ENCODE peak calls at places on chromosomes 2 and 18, in nine cellular contexts. One of them, this sample, is unnamed.

GRCh38 chr2:204673877-204674276 is 128.6 kb downstream of the PARD3B start:
- DNase-seq in endothelial cell: no peak
- DNase-seq in IMR-90: peak; percentile 19
- DNase-seq in astrocyte of the hippocampus: peak; percentile 57
- DNase-seq in neural progenitor cell: no peak
- DNase-seq in Peyer's patch: no peak
- DNase-seq in HFF-Myc: no peak
- DNase-seq in stimulated activated CD4-positive, alpha-beta T cell treated with anti-CD3 and anti-CD28 coated beads, Interleukin-4, amount 100 ng/mL, for 48 hours: no peak
- DNase-seq in activated T-helper 1 cell treated with anti-CD3 and anti-CD28 coated beads, Interleukin-2, amount 50 U/mL, for 16 hours: no peak
- DNase-seq in this sample: peak; percentile 91

GRCh38 chr2:44897406-44897805 is 44.1 kb upstream of the SIX3 start:
- DNase-seq in neural progenitor cell: no peak
- DNase-seq in astrocyte of the hippocampus: no peak
- DNase-seq in Peyer's patch: no peak
- DNase-seq in stimulated activated CD4-positive, alpha-beta T cell treated with anti-CD3 and anti-CD28 coated beads, Interleukin-4, amount 100 ng/mL, for 48 hours: no peak
- DNase-seq in endothelial cell: no peak
- DNase-seq in activated T-helper 1 cell treated with anti-CD3 and anti-CD28 coated beads, Interleukin-2, amount 50 U/mL, for 16 hours: no peak
- DNase-seq in IMR-90: no peak
- DNase-seq in HFF-Myc: no peak
- DNase-seq in this sample: peak; percentile 9

GRCh38 chr2:172704072-172704936 is 31.3 kb upstream of the RAPGEF4 start:
- DNase-seq in HFF-Myc: peak; percentile 36
- DNase-seq in astrocyte of the hippocampus: peak; percentile 49
- DNase-seq in stimulated activated CD4-positive, alpha-beta T cell treated with anti-CD3 and anti-CD28 coated beads, Interleukin-4, amount 100 ng/mL, for 48 hours: no peak
- DNase-seq in endothelial cell: peak; percentile 49
- DNase-seq in activated T-helper 1 cell treated with anti-CD3 and anti-CD28 coated beads, Interleukin-2, amount 50 U/mL, for 16 hours: no peak
- DNase-seq in neural progenitor cell: peak; percentile 51
- DNase-seq in Peyer's patch: no peak
- DNase-seq in IMR-90: peak; percentile 51
- DNase-seq in this sample: peak; percentile 67

GRCh38 chr18:58962331-58962730 is 97.7 kb downstream of the ZNF532 start:
- DNase-seq in stimulated activated CD4-positive, alpha-beta T cell treated with anti-CD3 and anti-CD28 coated beads, Interleukin-4, amount 100 ng/mL, for 48 hours: no peak
- DNase-seq in activated T-helper 1 cell treated with anti-CD3 and anti-CD28 coated beads, Interleukin-2, amount 50 U/mL, for 16 hours: no peak
- DNase-seq in astrocyte of the hippocampus: no peak
- DNase-seq in IMR-90: no peak
- DNase-seq in neural progenitor cell: no peak
- DNase-seq in HFF-Myc: no peak
- DNase-seq in endothelial cell: no peak
- DNase-seq in Peyer's patch: no peak
- DNase-seq in this sample: no peak

GRCh38 chr2:226661789-226662545 is 137.7 kb downstream of the IRS1 start:
- DNase-seq in IMR-90: peak; percentile 93
- DNase-seq in activated T-helper 1 cell treated with anti-CD3 and anti-CD28 coated beads, Interleukin-2, amount 50 U/mL, for 16 hours: no peak
- DNase-seq in Peyer's patch: no peak
- DNase-seq in HFF-Myc: peak; percentile 75
- DNase-seq in astrocyte of the hippocampus: peak; percentile 96
- DNase-seq in stimulated activated CD4-positive, alpha-beta T cell treated with anti-CD3 and anti-CD28 coated beads, Interleukin-4, amount 100 ng/mL, for 48 hours: no peak
- DNase-seq in endothelial cell: no peak
- DNase-seq in neural progenitor cell: no peak
- DNase-seq in this sample: peak; percentile 97

GRCh38 chr18:74597662-74598349 is at the start of gene ZNF407:
- DNase-seq in activated T-helper 1 cell treated with anti-CD3 and anti-CD28 coated beads, Interleukin-2, amount 50 U/mL, for 16 hours: peak; percentile 76
- DNase-seq in stimulated activated CD4-positive, alpha-beta T cell treated with anti-CD3 and anti-CD28 coated beads, Interleukin-4, amount 100 ng/mL, for 48 hours: peak; percentile 76
- DNase-seq in HFF-Myc: peak; percentile 74
- DNase-seq in astrocyte of the hippocampus: peak; percentile 95
- DNase-seq in Peyer's patch: peak; percentile 84
- DNase-seq in neural progenitor cell: peak; percentile 95
- DNase-seq in IMR-90: peak; percentile 91
- DNase-seq in endothelial cell: peak; percentile 84
- DNase-seq in this sample: peak; percentile 93

GRCh38 chr2:3212984-3213383 is 164.6 kb downstream of the EIPR1 start:
- DNase-seq in Peyer's patch: no peak
- DNase-seq in IMR-90: no peak
- DNase-seq in activated T-helper 1 cell treated with anti-CD3 and anti-CD28 coated beads, Interleukin-2, amount 50 U/mL, for 16 hours: no peak
- DNase-seq in astrocyte of the hippocampus: no peak
- DNase-seq in endothelial cell: no peak
- DNase-seq in stimulated activated CD4-positive, alpha-beta T cell treated with anti-CD3 and anti-CD28 coated beads, Interleukin-4, amount 100 ng/mL, for 48 hours: no peak
- DNase-seq in HFF-Myc: no peak
- DNase-seq in neural progenitor cell: no peak
- DNase-seq in this sample: no peak

GRCh38 chr2:290090-290722 is 2.3 kb upstream of the ALKAL2 start:
- DNase-seq in neural progenitor cell: peak; percentile 81
- DNase-seq in IMR-90: peak; percentile 78
- DNase-seq in activated T-helper 1 cell treated with anti-CD3 and anti-CD28 coated beads, Interleukin-2, amount 50 U/mL, for 16 hours: no peak
- DNase-seq in endothelial cell: peak; percentile 81
- DNase-seq in HFF-Myc: peak; percentile 21
- DNase-seq in astrocyte of the hippocampus: peak; percentile 86
- DNase-seq in stimulated activated CD4-positive, alpha-beta T cell treated with anti-CD3 and anti-CD28 coated beads, Interleukin-4, amount 100 ng/mL, for 48 hours: no peak
- DNase-seq in Peyer's patch: no peak
- DNase-seq in this sample: peak; percentile 66

GRCh38 chr2:28956415-28956826 is 24.7 kb upstream of the TOGARAM2 start:
- DNase-seq in astrocyte of the hippocampus: peak; percentile 61
- DNase-seq in IMR-90: no peak
- DNase-seq in neural progenitor cell: peak; percentile 76
- DNase-seq in activated T-helper 1 cell treated with anti-CD3 and anti-CD28 coated beads, Interleukin-2, amount 50 U/mL, for 16 hours: no peak
- DNase-seq in stimulated activated CD4-positive, alpha-beta T cell treated with anti-CD3 and anti-CD28 coated beads, Interleukin-4, amount 100 ng/mL, for 48 hours: peak; percentile 17
- DNase-seq in Peyer's patch: no peak
- DNase-seq in endothelial cell: peak; percentile 66
- DNase-seq in HFF-Myc: no peak
- DNase-seq in this sample: peak; percentile 79

GRCh38 chr2:145957929-145958328 is 1438.0 kb upstream of the ZEB2 start:
- DNase-seq in Peyer's patch: no peak
- DNase-seq in stimulated activated CD4-positive, alpha-beta T cell treated with anti-CD3 and anti-CD28 coated beads, Interleukin-4, amount 100 ng/mL, for 48 hours: no peak
- DNase-seq in IMR-90: no peak
- DNase-seq in endothelial cell: no peak
- DNase-seq in activated T-helper 1 cell treated with anti-CD3 and anti-CD28 coated beads, Interleukin-2, amount 50 U/mL, for 16 hours: no peak
- DNase-seq in astrocyte of the hippocampus: peak; percentile 4
- DNase-seq in neural progenitor cell: no peak
- DNase-seq in HFF-Myc: no peak
- DNase-seq in this sample: no peak

This sample was measured in ELR.